ENCODE peak calls at places on chromosomes 13 and 19, in four cellular contexts. One of them, this sample, is unnamed.

GRCh38 chr13:77918391-77919261 is at the start of gene EDNRB:
- DNase-seq in D721Med: no peak
- DNase-seq in tibial nerve: peak
- DNase-seq in WTC11: peak
- DNase-seq in this sample: peak

GRCh38 chr13:85140192-85140591 is 659.0 kb downstream of the SLITRK6 start:
- DNase-seq in D721Med: no peak
- DNase-seq in tibial nerve: no peak
- DNase-seq in WTC11: no peak
- DNase-seq in this sample: no peak

GRCh38 chr13:113453962-113454361 is 674 bp upstream of the ADPRHL1 start:
- DNase-seq in D721Med: no peak
- DNase-seq in tibial nerve: no peak
- DNase-seq in WTC11: no peak
- DNase-seq in this sample: no peak

GRCh38 chr19:54190942-54191670 is at the start of gene TSEN34:
- DNase-seq in D721Med: no peak
- DNase-seq in tibial nerve: peak
- DNase-seq in WTC11: peak
- DNase-seq in this sample: peak

GRCh38 chr13:107867701-107868661 is 347.4 kb downstream of the LIG4 start:
- DNase-seq in D721Med: no peak
- DNase-seq in tibial nerve: no peak
- DNase-seq in WTC11: peak
- DNase-seq in this sample: no peak

GRCh38 chr13:77737583-77738200 is 40.2 kb downstream of the SLAIN1 start:
- DNase-seq in D721Med: no peak
- DNase-seq in tibial nerve: no peak
- DNase-seq in WTC11: no peak
- DNase-seq in this sample: no peak

GRCh38 chr19:11699931-11700794 is 38.6 kb downstream of the ZNF823 start:
- DNase-seq in D721Med: no peak
- DNase-seq in tibial nerve: no peak
- DNase-seq in WTC11: no peak
- DNase-seq in this sample: no peak

GRCh38 chr19:31351212-31352193 is 2.3 kb upstream of the TSHZ3 start:
- DNase-seq in D721Med: no peak
- DNase-seq in tibial nerve: no peak
- DNase-seq in WTC11: no peak
- DNase-seq in this sample: peak

GRCh38 chr13:96940961-96941360 is 53.3 kb downstream of the OXGR1 start:
- DNase-seq in D721Med: no peak
- DNase-seq in tibial nerve: no peak
- DNase-seq in WTC11: no peak
- DNase-seq in this sample: no peak

GRCh38 chr13:107680115-107680514 is 535.2 kb downstream of the LIG4 start:
- DNase-seq in D721Med: no peak
- DNase-seq in tibial nerve: no peak
- DNase-seq in WTC11: no peak
- DNase-seq in this sample: no peak

GRCh38 chr19:15015946-15016542 is 33.2 kb upstream of the CASP14 start:
- DNase-seq in D721Med: no peak
- DNase-seq in tibial nerve: no peak
- DNase-seq in WTC11: peak
- DNase-seq in this sample: no peak

GRCh38 chr19:485583-486236 is 10.6 kb upstream of the MADCAM1 start:
- DNase-seq in D721Med: peak
- DNase-seq in tibial nerve: peak
- DNase-seq in WTC11: no peak
- DNase-seq in this sample: no peak

GRCh38 chr19:10418281-10419199 is 1.8 kb upstream of the PDE4A start:
- DNase-seq in D721Med: no peak
- DNase-seq in tibial nerve: no peak
- DNase-seq in WTC11: peak
- DNase-seq in this sample: no peak

GRCh38 chr19:32598022-32598421 is 17.0 kb downstream of the PDCD5 start:
- DNase-seq in D721Med: no peak
- DNase-seq in tibial nerve: no peak
- DNase-seq in WTC11: no peak
- DNase-seq in this sample: no peak

GRCh38 chr19:32595491-32595890 is 14.5 kb downstream of the PDCD5 start:
- DNase-seq in D721Med: no peak
- DNase-seq in tibial nerve: no peak
- DNase-seq in WTC11: no peak
- DNase-seq in this sample: no peak

GRCh38 chr19:32603961-32604360 is 23.0 kb downstream of the PDCD5 start:
- DNase-seq in D721Med: no peak
- DNase-seq in tibial nerve: no peak
- DNase-seq in WTC11: no peak
- DNase-seq in this sample: no peak

GRCh38 chr19:32599258-32599657 is 18.3 kb downstream of the PDCD5 start:
- DNase-seq in D721Med: no peak
- DNase-seq in tibial nerve: no peak
- DNase-seq in WTC11: no peak
- DNase-seq in this sample: no peak

DNA sequence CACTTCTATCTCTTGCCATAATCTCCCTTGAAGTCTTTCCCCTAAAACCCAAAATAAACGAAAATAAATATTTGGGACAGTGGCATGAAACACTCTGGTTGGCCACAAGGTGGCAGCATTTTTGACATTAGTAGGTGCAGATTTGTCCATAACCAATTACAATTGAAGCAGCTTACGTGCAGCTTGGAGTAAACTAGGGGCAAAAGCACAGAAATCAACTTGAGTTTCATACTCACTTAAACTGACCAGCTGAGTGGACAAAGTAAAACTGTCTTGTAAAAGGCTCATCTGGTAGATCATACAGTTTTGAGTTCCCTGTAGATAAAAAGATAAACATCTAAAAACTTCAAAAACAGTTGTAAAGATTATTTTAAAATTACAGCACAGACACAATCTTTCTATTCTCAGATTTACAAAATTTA is 18.8 kb downstream of the PDCD5 start:
- DNase-seq in D721Med: no peak
- DNase-seq in tibial nerve: no peak
- DNase-seq in WTC11: no peak
- DNase-seq in this sample: peak
- TF ChIP-seq CTCF in D721Med: peak
- TF ChIP-seq CTCF in tibial nerve: peak
- TF ChIP-seq CTCF in WTC11: peak
- TF ChIP-seq CTCF in this sample: peak

GRCh38 chr13:48939728-48940127 is 36.0 kb upstream of the FNDC3A start:
- DNase-seq in D721Med: no peak
- DNase-seq in tibial nerve: no peak
- DNase-seq in WTC11: no peak
- DNase-seq in this sample: no peak

GRCh38 chr13:48945626-48946025 is 30.1 kb upstream of the FNDC3A start:
- DNase-seq in D721Med: no peak
- DNase-seq in tibial nerve: no peak
- DNase-seq in WTC11: no peak
- DNase-seq in this sample: no peak

GRCh38 chr13:48938308-48938943 is 37.3 kb upstream of the FNDC3A start:
- DNase-seq in D721Med: no peak
- DNase-seq in tibial nerve: no peak
- DNase-seq in WTC11: no peak
- DNase-seq in this sample: no peak

GRCh38 chr13:48944221-48944620 is 31.5 kb upstream of the FNDC3A start:
- DNase-seq in D721Med: no peak
- DNase-seq in tibial nerve: no peak
- DNase-seq in WTC11: no peak
- DNase-seq in this sample: no peak

DNA sequence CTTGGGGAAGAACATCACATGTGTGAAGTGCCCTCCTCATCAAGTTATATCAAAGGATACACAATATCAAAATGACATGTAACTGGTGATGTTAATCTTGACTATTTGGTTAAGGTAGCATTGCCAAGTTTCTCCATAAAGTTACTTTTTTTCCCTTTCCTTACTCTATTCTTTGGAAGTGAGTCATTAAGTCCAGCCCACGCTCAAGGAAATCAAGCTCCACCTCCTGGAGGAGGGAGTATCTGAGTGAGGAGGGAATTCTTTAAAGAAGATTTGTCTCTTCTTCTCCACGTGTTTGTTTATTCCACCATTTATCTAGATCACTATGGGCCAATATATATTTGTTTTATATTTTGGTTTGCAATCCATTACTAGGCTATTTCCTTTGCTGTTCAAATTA is 33.6 kb upstream of the FNDC3A start:
- DNase-seq in D721Med: no peak
- DNase-seq in tibial nerve: no peak
- DNase-seq in WTC11: no peak
- DNase-seq in this sample: no peak
- TF ChIP-seq CTCF in D721Med: no peak
- TF ChIP-seq CTCF in tibial nerve: no peak
- TF ChIP-seq CTCF in WTC11: no peak
- TF ChIP-seq CTCF in this sample: no peak

DNA sequence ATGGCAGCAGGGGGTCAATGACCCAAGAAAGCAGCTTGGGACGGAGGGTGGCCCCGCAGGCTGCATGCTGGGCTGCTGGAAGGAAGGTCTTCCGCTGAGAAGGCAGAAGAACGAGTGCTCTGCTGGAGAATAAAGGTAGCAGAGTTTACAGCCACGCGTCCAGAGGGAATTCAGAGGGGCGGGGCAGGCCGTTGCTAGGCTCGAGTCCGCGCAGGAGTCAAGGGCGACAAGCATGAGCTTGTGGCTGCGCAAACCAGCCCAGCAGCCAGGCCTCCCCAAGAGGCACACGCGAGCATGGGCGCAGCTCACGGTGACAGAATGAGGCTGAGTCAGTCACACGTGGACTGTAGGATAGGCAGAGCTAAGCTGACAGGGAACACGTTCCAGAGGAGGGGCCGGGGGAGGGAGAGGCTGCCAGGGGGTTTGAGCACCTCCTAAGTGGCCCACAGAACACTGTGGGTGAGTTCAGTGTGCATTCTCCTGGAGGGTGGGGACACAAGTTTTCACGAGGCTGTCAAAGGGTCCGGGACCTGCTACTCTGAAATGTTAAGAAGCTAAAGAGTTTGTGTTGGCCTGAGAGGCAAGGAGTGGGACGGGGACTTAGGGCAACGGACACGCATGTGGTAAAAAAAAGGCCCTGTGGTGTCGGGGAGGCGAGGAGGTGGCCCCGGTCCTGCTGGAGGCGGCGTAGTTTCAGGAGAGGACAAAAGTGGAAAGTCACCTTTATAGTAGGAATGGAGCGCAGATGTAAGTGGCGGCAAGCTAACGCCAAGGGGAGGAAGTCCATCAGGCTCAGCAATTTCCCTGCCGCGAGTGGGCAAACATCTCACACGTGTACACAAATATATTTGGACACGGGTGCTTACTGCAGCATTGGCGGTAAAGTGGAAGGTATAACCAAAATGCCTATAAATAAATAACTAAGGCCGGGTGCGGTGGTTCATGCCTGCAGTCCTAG is 17.7 kb downstream of the RFX2 start:
- DNase-seq in D721Med: peak
- DNase-seq in tibial nerve: peak
- DNase-seq in WTC11: peak
- DNase-seq in this sample: peak
- TF ChIP-seq CTCF in D721Med: no peak
- TF ChIP-seq CTCF in tibial nerve: peak
- TF ChIP-seq CTCF in WTC11: no peak
- TF ChIP-seq CTCF in this sample: peak

GRCh38 chr13:109369357-109370052 is 416.9 kb downstream of the IRS2 start:
- DNase-seq in D721Med: no peak
- DNase-seq in tibial nerve: no peak
- DNase-seq in WTC11: no peak
- DNase-seq in this sample: no peak
- TF ChIP-seq CTCF in D721Med: no peak
- TF ChIP-seq CTCF in tibial nerve: no peak
- TF ChIP-seq CTCF in WTC11: no peak
- TF ChIP-seq CTCF in this sample: no peak

DNA sequence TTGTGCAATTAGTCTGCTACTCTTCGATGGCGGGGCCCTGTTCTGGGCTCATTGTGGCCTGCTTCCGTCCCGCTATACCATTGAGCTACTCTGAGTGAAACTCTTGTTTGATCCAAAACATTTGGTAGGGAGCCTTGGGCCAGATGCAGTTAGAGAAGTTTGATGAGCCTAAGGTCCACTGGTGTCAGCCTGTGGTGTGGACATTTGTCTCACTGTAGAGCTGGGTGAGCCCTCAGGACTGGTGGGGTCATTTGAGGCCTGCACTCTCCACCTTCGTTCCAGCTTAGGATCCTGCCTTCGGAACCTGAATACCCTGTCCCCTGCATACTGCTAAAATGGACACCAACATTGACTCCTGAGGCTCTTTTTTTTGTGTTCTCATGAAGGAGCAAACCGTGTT is 6.9 kb downstream of the UBAC2 start:
- DNase-seq in D721Med: no peak
- DNase-seq in tibial nerve: no peak
- DNase-seq in WTC11: no peak
- DNase-seq in this sample: no peak
- TF ChIP-seq CTCF in D721Med: no peak
- TF ChIP-seq CTCF in tibial nerve: no peak
- TF ChIP-seq CTCF in WTC11: no peak
- TF ChIP-seq CTCF in this sample: no peak

DNA sequence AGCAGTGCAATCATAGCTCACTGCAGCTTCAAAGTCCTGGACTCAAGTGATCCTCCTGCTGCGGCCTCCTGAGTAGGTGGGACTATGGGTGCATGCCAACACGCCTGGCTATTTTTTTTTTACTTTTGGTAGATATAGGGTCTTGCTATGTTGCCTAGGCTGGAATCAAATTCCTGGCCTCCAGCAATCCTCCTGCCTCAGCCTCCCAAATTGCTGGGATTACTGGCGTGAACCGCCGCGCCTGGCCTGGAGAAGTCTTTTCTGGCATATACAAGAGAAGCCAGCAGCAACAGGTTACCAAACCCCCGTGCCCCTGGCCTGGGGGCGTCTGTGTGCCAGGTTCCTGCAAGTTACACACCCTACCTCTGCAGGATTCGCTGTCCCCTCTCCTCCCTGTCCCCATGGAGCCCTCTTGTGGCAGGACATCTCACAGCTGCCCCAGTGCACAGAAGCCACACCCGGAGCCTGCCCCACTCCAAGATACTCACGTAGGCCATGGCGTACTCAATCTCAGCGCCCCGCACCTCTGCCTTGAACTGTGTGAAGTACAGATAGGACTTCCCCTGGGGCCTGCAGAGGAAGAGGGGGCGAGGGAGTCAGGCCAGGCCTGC is 9.9 kb downstream of the MYDGF start:
- DNase-seq in D721Med: no peak
- DNase-seq in tibial nerve: no peak
- DNase-seq in WTC11: peak
- DNase-seq in this sample: no peak
- TF ChIP-seq CTCF in D721Med: peak
- TF ChIP-seq CTCF in tibial nerve: peak
- TF ChIP-seq CTCF in WTC11: no peak
- TF ChIP-seq CTCF in this sample: no peak

This sample was measured in prostate gland.